ENCODE peak calls at places on chromosomes 7 and 10, in seven cellular contexts. A, Y, X, G, I, Q and R are unnamed samples.

GRCh38 chr7:111735661-111736323 is 173.5 kb upstream of the IMMP2L start:
- DNase-seq in G (no peak), A (peak), Q (peak), Y (peak), I (no peak), X (peak), R (peak)

GRCh38 chr7:47635091-47636090 is 53.5 kb upstream of the TNS3 start:
- DNase-seq in X (no peak), G (peak), I (no peak), A (no peak), Y (peak), Q (no peak), R (peak)

GRCh38 chr7:100825760-100826545 is 1.4 kb downstream of the EPHB4 start:
- DNase-seq in I (peak), X (peak), G (no peak), Y (peak), A (peak), Q (peak), R (peak)

GRCh38 chr7:28885771-28886170 is 72.4 kb downstream of the TRIL start:
- DNase-seq in I (no peak), Q (no peak), A (no peak), X (no peak), G (no peak), Y (no peak), R (no peak)

GRCh38 chr7:1289681-1290261 is 57.1 kb downstream of the UNCX start:
- DNase-seq in G (peak), X (peak), A (no peak), I (peak), Y (no peak), Q (no peak), R (no peak)

GRCh38 chr7:152462995-152463713 is 27.4 kb upstream of the KMT2C start:
- DNase-seq in G (no peak), X (no peak), Y (peak), A (peak), Q (peak), I (no peak), R (peak)

GRCh38 chr7:47581821-47582747 is at the start of gene TNS3:
- DNase-seq in I (peak), Y (peak), Q (no peak), A (peak), X (no peak), G (peak), R (peak)

GRCh38 chr10:65670087-65670486 is 1255.7 kb upstream of the LRRTM3 start:
- DNase-seq in Y (no peak), I (no peak), G (no peak), X (no peak), Q (peak), A (no peak), R (peak)

GRCh38 chr10:71084818-71085126 is 127.6 kb upstream of the UNC5B start:
- DNase-seq in G (no peak), X (no peak), I (no peak), A (no peak), Q (no peak), Y (no peak), R (no peak)

GRCh38 chr10:59593768-59594167 is 115.9 kb downstream of the SLC16A9 start:
- DNase-seq in Y (no peak), G (no peak), A (no peak), Q (no peak), I (no peak), X (no peak), R (no peak)

GRCh38 chr10:70479626-70480253 is 1.2 kb downstream of the PALD1 start:
- DNase-seq in I (peak), A (no peak), G (no peak), Y (no peak), X (no peak), Q (no peak), R (no peak)

GRCh38 chr10:43955978-43956377 is 307.3 kb upstream of the ZNF32 start:
- DNase-seq in Y (no peak), G (no peak), A (no peak), I (no peak), Q (no peak), X (no peak), R (no peak)

GRCh38 chr7:131502810-131503545 is 53.5 kb downstream of the PODXL start:
- DNase-seq in Y (peak), X (no peak), A (peak), Q (no peak), I (peak), G (peak), R (peak)

GRCh38 chr7:11193131-11193867 is 219.6 kb downstream of the PHF14 start:
- DNase-seq in G (no peak), I (peak), Y (peak), X (no peak), A (peak), Q (peak), R (no peak)

GRCh38 chr7:47988496-47989386 is 9.3 kb upstream of the HUS1 start:
- DNase-seq in Y (no peak), I (no peak), G (no peak), Q (no peak), X (no peak), A (peak), R (peak)

GRCh38 chr10:29689001-29689400 is 54.2 kb upstream of the SVIL start:
- DNase-seq in A (peak), G (no peak), X (peak), I (no peak), Q (peak), Y (no peak), R (no peak)

GRCh38 chr7:104106106-104106505 is 101.7 kb downstream of the ORC5 start:
- DNase-seq in Y (no peak), Q (peak), G (no peak), A (peak), I (no peak), X (peak), R (no peak)

GRCh38 chr10:110500515-110500905 is 2.8 kb downstream of the DUSP5 start:
- DNase-seq in A (peak), Y (peak), Q (peak), I (no peak), X (peak), G (no peak), R (no peak)

GRCh38 chr10:32197423-32197822 is 141.2 kb upstream of the KIF5B start:
- DNase-seq in X (peak), A (no peak), I (no peak), Q (peak), G (no peak), Y (peak), R (no peak)

GRCh38 chr10:115829501-115830215 is 443.3 kb downstream of the GFRA1 start:
- DNase-seq in I (no peak), Q (peak), Y (peak), A (peak), G (no peak), X (no peak), R (peak)

GRCh38 chr10:43304687-43305333 is 37.9 kb upstream of the RASGEF1A start:
- DNase-seq in Q (peak), I (peak), A (peak), Y (peak), G (peak), X (peak), R (peak)

GRCh38 chr7:75989726-75990388 is 4.5 kb downstream of the TMEM120A start:
- DNase-seq in I (peak), Q (no peak), A (peak), Y (no peak), G (no peak), X (no peak), R (peak)

GRCh38 chr7:116353614-116354013 is 143.3 kb downstream of the TES start:
- DNase-seq in Q (peak), Y (peak), G (peak), A (peak), I (no peak), X (no peak), R (peak)

GRCh38 chr7:147053761-147054160 is 937.2 kb downstream of the CNTNAP2 start:
- DNase-seq in G (no peak), A (no peak), Y (no peak), I (no peak), Q (no peak), X (no peak), R (peak)

GRCh38 chr10:30215631-30216030 is 133.4 kb downstream of the MTPAP start:
- DNase-seq in X (no peak), G (peak), Y (no peak), A (peak), I (no peak), Q (no peak), R (peak)

GRCh38 chr10:110376021-110376773 is 71.5 kb upstream of the SMNDC1 start:
- DNase-seq in A (no peak), I (no peak), G (peak), X (peak), Q (no peak), Y (no peak), R (peak)

GRCh38 chr10:93616844-93617360 is 4.6 kb downstream of the PDE6C start:
- DNase-seq in I (no peak), Y (no peak), X (no peak), G (no peak), Q (no peak), A (no peak), R (no peak)

GRCh38 chr10:33706191-33706590 is 371.7 kb upstream of the NRP1 start:
- DNase-seq in I (peak), Q (peak), X (no peak), Y (no peak), G (peak), A (peak), R (peak)

GRCh38 chr7:152520861-152521302 is 85.1 kb upstream of the KMT2C start:
- DNase-seq in X (no peak), I (no peak), A (no peak), G (no peak), Y (no peak), Q (no peak), R (no peak)

GRCh38 chr7:26658080-26658697 is 206.2 kb downstream of the SKAP2 start:
- DNase-seq in X (no peak), I (no peak), A (no peak), G (no peak), Q (no peak), Y (no peak), R (no peak)

GRCh38 chr10:104084482-104085142 is 1.1 kb downstream of the COL17A1 start:
- DNase-seq in Y (no peak), X (no peak), G (no peak), Q (no peak), I (no peak), A (no peak), R (no peak)

GRCh38 chr10:97849491-97850402 is at the start of gene GOLGA7B:
- DNase-seq in I (no peak), A (peak), Y (peak), G (no peak), X (peak), Q (peak), R (peak)

GRCh38 chr7:2687881-2688318 is at the start of gene AMZ1:
- DNase-seq in X (no peak), Q (no peak), G (no peak), Y (no peak), I (no peak), A (peak), R (no peak)

GRCh38 chr10:12852732-12853131 is 148.8 kb downstream of the CCDC3 start:
- DNase-seq in I (no peak), Q (peak), Y (no peak), X (no peak), G (no peak), A (no peak), R (no peak)

GRCh38 chr7:88141025-88141424 is 78.8 kb downstream of the SRI start:
- DNase-seq in G (no peak), I (no peak), X (no peak), Q (peak), A (no peak), Y (peak), R (no peak)

GRCh38 chr7:51314726-51315125 is 1.9 kb downstream of the COBL start:
- DNase-seq in X (no peak), A (no peak), G (no peak), I (no peak), Q (no peak), Y (no peak), R (no peak)
- H3K27ac ChIP-seq in X (no peak), A (no peak), G (no peak), I (peak), Q (no peak), Y (peak), R (no peak)

GRCh38 chr10:79113827-79114226 is 45.1 kb downstream of the ZMIZ1 start:
- DNase-seq in Y (no peak), G (no peak), A (peak), I (no peak), Q (peak), X (no peak), R (no peak)
- H3K4me3 ChIP-seq in Y (no peak), G (no peak), A (peak), I (no peak), Q (no peak), X (no peak), R (peak)

GRCh38 chr7:90626011-90626410 is 29.9 kb downstream of the CDK14 start:
- DNase-seq in I (no peak), X (peak), G (no peak), A (peak), Q (peak), Y (no peak), R (peak)
- H3K27ac ChIP-seq in I (no peak), X (peak), G (no peak), A (peak), Q (peak), Y (peak), R (peak)

GRCh38 chr7:38838992-38839391 is 70.0 kb downstream of the VPS41 start:
- DNase-seq in G (no peak), X (no peak), Y (no peak), Q (no peak), I (no peak), A (no peak), R (no peak)
- H3K4me3 ChIP-seq in G (no peak), X (no peak), Y (no peak), Q (no peak), I (no peak), A (no peak), R (no peak)